ENCODE peak calls at places on chromosome 20, in four cellular contexts. B is GM12878, N is SK-N-SH, Y is ovary. V is an unnamed sample.

GRCh38 chr20:42846784-42847490 is 342.8 kb downstream of the PTPRT start:
- DNase-seq in B (no peak), N (no peak), Y (no peak), V (no peak)

GRCh38 chr20:43433250-43433854 is 24.3 kb upstream of the SRSF6 start:
- DNase-seq in B (no peak), N (no peak), Y (no peak), V (no peak)

GRCh38 chr20:4007383-4008025 is 7.9 kb downstream of the RNF24 start:
- DNase-seq in B (no peak), N (no peak), Y (no peak), V (no peak)

GRCh38 chr20:32050851-32051556 is 1.0 kb upstream of the HCK start:
- DNase-seq in B (no peak), N (no peak), Y (no peak), V (no peak)

GRCh38 chr20:17806739-17807441 is 107.1 kb downstream of the BANF2 start:
- DNase-seq in B (no peak), N (peak), Y (peak), V (no peak)

GRCh38 chr20:35314460-35315198 is 22.4 kb upstream of the FAM83C start:
- DNase-seq in B (no peak), N (no peak), Y (no peak), V (no peak)

GRCh38 chr20:9294081-9294480 is 220.3 kb upstream of the LAMP5 start:
- DNase-seq in B (no peak), N (no peak), Y (no peak), V (peak)

GRCh38 chr20:33019465-33020277 is 11.8 kb upstream of the BPIFB6 start:
- DNase-seq in B (no peak), N (no peak), Y (no peak), V (no peak)

GRCh38 chr20:48769111-48769879 is 58.5 kb downstream of the PREX1 start:
- DNase-seq in B (no peak), N (no peak), Y (no peak), V (no peak)

GRCh38 chr20:14997791-14998190 is 660.4 kb upstream of the FLRT3 start:
- DNase-seq in B (no peak), N (no peak), Y (no peak), V (no peak)

GRCh38 chr20:63060057-63060991 is 53.6 kb upstream of the BHLHE23 start:
- DNase-seq in B (no peak), N (peak), Y (no peak), V (no peak)

GRCh38 chr20:46169245-46170171 is 51.4 kb downstream of the CD40 start:
- DNase-seq in B (no peak), N (peak), Y (no peak), V (no peak)

GRCh38 chr20:51810155-51811039 is 8.1 kb upstream of the SALL4 start:
- DNase-seq in B (no peak), N (no peak), Y (no peak), V (no peak)

GRCh38 chr20:31593221-31594001 is 11.7 kb upstream of the ID1 start:
- DNase-seq in B (no peak), N (no peak), Y (no peak), V (peak)

GRCh38 chr20:63939061-63939935 is 16.9 kb downstream of the UCKL1 start:
- DNase-seq in B (no peak), N (no peak), Y (no peak), V (no peak)

GRCh38 chr20:10910535-10911239 is 236.9 kb upstream of the JAG1 start:
- DNase-seq in B (no peak), N (no peak), Y (no peak), V (no peak)

GRCh38 chr20:63686492-63687321 is 9.7 kb upstream of the TNFRSF6B start:
- DNase-seq in B (no peak), N (no peak), Y (peak), V (no peak)

GRCh38 chr20:39473533-39473932 is 511.4 kb downstream of the DHX35 start:
- DNase-seq in B (no peak), N (no peak), Y (no peak), V (no peak)

GRCh38 chr20:11726021-11726420 is 191.7 kb upstream of the BTBD3 start:
- DNase-seq in B (no peak), N (no peak), Y (no peak), V (no peak)

GRCh38 chr20:11323821-11324220 is 593.9 kb upstream of the BTBD3 start:
- DNase-seq in B (no peak), N (no peak), Y (no peak), V (no peak)

GRCh38 chr20:5205348-5206210 is 78.8 kb downstream of the CDS2 start:
- DNase-seq in B (no peak), N (peak), Y (peak), V (peak)

GRCh38 chr20:51404297-51405060 is 138.0 kb downstream of the NFATC2 start:
- DNase-seq in B (peak), N (no peak), Y (no peak), V (no peak)

GRCh38 chr20:53960586-53961386 is 109.6 kb downstream of the BCAS1 start:
- DNase-seq in B (no peak), N (no peak), Y (no peak), V (no peak)

GRCh38 chr20:43446361-43446879 is 11.3 kb upstream of the SRSF6 start:
- DNase-seq in B (no peak), N (peak), Y (no peak), V (no peak)

GRCh38 chr20:12984069-12984765 is 24.6 kb upstream of the SPTLC3 start:
- DNase-seq in B (no peak), N (no peak), Y (no peak), V (no peak)

GRCh38 chr20:4235512-4236043 is 220.2 kb upstream of the RNF24 start:
- DNase-seq in B (no peak), N (no peak), Y (no peak), V (no peak)

GRCh38 chr20:62922451-62922921 is 3.8 kb downstream of the DIDO1 start:
- DNase-seq in B (no peak), N (no peak), Y (no peak), V (no peak)

GRCh38 chr20:41424546-41424945 is 57.9 kb upstream of the EMILIN3 start:
- DNase-seq in B (no peak), N (no peak), Y (no peak), V (no peak)

GRCh38 chr20:62603021-62603906 is 39.0 kb upstream of the SLCO4A1 start:
- DNase-seq in B (no peak), N (no peak), Y (no peak), V (no peak)

GRCh38 chr20:17642404-17643269 is 39.4 kb downstream of the RRBP1 start:
- DNase-seq in B (no peak), N (no peak), Y (no peak), V (no peak)

GRCh38 chr20:9503530-9504251 is 10.7 kb upstream of the LAMP5 start:
- DNase-seq in B (no peak), N (no peak), Y (no peak), V (peak)

GRCh38 chr20:36854343-36855240 is 21.3 kb upstream of the TLDC2 start:
- DNase-seq in B (no peak), N (no peak), Y (no peak), V (peak)
- TF ChIP-seq EP300 in B (no peak), N (no peak), Y (no peak), V (no peak)

DNA sequence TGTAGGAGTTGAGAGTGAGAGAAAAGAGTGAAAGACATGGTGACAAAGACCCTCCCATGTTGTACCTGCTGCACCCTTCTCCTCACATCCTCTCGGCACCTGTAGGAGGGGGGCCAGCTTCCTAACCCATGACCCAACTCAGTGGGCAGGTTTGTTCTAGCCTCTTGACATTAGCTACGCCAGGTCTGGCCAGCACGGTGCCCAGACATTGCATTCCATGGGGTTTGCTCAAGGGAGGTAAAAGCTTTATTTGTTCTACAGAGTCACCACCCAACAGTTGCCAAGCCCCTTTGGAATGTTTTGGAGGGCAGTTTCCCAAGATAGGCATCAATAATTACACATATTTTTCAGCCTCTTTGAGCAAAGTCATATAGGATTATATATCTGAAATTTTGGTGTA is 22.7 kb upstream of the TGM6 start:
- DNase-seq in B (no peak), N (no peak), Y (no peak), V (no peak)
- TF ChIP-seq EP300 in B (no peak), N (no peak), Y (no peak), V (no peak)

DNA sequence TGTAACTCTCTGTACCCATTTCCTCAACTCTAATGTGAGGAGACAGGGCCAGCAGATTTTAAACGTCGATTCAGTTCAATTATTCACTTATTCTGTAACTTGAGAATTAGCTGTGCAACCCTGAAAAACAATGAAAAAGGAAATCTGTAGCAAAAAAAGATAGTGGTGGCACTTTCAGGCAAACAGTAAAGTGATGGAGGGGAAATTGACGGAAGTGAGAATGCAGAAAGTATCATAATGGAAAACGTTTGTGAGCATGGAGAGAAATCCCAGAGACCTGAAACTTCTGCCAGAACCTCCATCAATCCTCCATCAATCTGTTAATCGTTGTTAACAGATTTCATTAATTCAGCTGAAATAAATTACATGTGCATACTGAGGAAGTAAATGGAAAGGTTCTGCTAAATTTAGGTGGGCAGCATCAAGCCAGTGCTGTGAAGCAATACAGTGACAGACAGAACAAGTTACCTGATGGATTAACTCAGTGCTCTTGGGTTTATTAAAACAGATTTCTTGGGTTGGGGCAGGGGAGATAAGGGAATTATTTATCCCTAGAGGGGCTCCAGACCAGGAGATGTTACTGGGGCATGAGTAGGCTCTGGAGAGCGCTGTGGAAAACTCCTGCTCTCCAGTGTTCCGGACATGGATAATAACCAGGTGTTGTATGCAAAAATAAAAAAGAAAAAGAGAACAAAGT is 17.5 kb downstream of the KIZ start:
- DNase-seq in B (no peak), N (peak), Y (no peak), V (no peak)
- TF ChIP-seq EP300 in B (no peak), N (no peak), Y (no peak), V (no peak)

DNA sequence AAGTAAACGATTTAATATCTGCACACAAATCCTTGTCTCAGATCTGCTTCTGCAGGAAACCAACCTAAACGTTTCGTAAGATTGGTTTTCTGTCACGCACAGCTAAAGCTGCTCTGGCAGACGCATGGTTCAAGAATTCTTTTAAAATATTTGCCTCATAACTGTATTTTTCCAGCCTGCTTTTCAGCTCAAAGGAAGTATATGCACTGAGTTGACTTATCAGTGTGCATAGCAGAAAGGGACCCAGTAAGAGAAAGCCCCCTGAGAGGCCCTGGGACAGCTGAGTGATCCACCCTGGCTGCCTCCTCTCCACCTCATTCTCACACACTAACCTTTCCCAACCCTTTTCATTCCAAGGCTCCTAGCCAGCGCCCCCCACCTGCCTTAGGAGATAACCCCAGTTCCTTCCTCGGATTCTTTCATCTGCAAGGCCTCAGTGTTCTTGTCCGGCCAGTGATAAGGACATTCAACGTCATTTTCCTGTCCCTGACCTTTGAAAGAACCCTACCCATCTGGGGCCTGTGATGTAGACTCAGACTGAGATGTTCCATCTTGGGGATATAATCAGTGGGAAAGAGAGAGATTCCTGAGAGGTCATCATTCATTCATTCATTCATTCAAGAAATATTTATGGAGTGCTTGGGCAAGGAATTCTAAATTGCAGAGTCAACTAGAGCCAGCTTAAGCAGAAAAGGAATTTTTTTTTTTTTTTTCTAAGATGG is 22.4 kb upstream of the SLC9A8 start:
- DNase-seq in B (no peak), N (no peak), Y (peak), V (no peak)
- TF ChIP-seq EP300 in B (no peak), N (no peak), Y (peak), V (peak)

GRCh38 chr20:44475694-44476560 is at the start of gene TTPAL:
- DNase-seq in B (peak), N (peak), Y (peak), V (peak)
- TF ChIP-seq EP300 in B (no peak), N (no peak), Y (no peak), V (no peak)

GRCh38 chr20:37420610-37421009 is 74.7 kb downstream of the SRC start:
- DNase-seq in B (no peak), N (no peak), Y (no peak), V (no peak)

GRCh38 chr20:37421988-37422387 is 76.0 kb downstream of the SRC start:
- DNase-seq in B (no peak), N (no peak), Y (no peak), V (no peak)

GRCh38 chr20:37422791-37423286 is 76.9 kb downstream of the SRC start:
- DNase-seq in B (no peak), N (no peak), Y (no peak), V (no peak)

GRCh38 chr20:37419774-37420542 is 74.0 kb downstream of the SRC start:
- DNase-seq in B (no peak), N (no peak), Y (no peak), V (no peak)

GRCh38 chr20:37421060-37421639 is 75.2 kb downstream of the SRC start:
- DNase-seq in B (no peak), N (no peak), Y (no peak), V (no peak)
- TF ChIP-seq EP300 in B (no peak), N (no peak), Y (no peak), V (no peak)

GRCh38 chr20:59939879-59940128 is 301 bp downstream of the PPP1R3D start:
- DNase-seq in B (no peak), N (peak), Y (no peak), V (no peak)

GRCh38 chr20:59939052-59939878 is 840 bp downstream of the PPP1R3D start:
- DNase-seq in B (no peak), N (no peak), Y (peak), V (no peak)

GRCh38 chr20:59938696-59939051 is 1.4 kb downstream of the PPP1R3D start:
- DNase-seq in B (no peak), N (no peak), Y (no peak), V (no peak)

GRCh38 chr20:59940956-59941294 is 736 bp downstream of the FAM217B start:
- DNase-seq in B (no peak), N (no peak), Y (no peak), V (no peak)

DNA sequence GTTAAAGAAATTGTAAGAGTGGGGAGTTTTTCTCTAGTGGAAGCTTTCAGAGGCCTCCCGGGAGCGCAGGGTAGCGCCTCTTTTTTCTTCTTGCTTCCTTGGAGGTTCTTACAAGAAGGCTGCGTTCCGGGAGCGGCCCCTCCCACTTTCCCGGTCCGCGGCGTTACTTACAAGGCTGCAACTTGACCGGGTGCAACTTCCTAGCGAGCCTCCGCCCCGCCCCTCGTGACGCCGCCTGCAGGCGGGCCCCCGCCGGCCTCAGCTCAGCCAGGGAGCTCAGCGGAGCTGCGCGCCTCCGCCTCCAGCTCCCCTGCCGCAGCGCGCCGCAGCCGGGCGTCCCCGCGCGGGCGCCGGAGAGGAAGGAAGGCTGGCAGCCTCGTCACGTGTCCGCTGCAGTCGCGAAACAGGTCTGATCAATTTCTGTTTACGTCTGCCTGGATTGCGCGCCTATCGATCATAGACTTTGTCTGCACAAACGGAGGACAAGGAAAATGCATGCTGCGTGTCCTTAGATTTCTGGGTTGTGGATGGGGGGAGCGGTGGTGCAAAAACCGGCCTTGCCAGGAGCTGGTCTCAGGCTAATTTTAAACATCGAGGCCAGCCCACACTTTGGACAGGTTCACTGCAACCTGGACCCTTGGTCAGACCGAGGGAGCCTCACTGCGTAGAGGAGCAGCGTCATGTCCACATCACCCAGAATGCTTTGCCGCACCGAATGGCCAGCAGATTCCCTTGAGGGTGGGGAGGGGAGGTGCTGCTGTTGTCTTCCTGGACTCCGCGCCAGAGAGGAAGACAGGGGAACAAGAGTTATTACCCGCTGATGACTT is at the start of the genes FAM217B and PPP1R3D:
- DNase-seq in B (peak), N (peak), Y (peak), V (peak)
- TF ChIP-seq EP300 in B (peak), N (peak), Y (peak), V (no peak)

DNA sequence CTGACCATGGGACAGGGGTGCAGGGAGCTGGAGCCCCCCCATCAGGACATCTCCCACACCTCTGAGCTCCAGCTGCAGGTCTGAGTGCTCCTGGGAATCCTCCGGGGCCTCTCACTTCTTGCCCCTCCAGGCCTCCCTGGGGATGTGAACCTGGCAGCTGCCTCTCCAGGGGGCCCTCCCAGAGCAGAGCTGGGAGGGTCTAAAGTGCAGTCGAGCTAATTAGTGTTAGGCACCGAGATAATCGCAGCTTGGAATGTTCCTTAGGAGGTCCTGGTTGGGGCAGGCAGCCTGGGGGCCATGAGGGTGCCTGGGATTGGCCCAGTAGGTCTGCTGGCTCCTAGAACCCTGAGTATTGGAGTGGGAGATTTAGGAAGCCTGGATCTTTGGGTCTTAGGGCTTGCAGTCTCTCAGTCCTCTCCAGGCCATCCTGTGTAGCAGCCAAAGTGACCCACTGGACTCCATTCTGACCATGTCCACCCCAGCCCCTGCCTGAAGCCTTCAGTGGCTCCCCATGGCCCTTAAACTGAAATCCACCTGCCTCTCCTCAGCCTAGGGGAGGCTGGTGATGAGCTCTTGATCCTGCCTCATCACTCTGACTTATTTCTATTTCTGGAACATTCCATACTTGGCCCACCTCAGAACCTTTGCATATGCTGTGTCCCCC is 26.0 kb downstream of the CEBPB start:
- DNase-seq in B (no peak), N (no peak), Y (no peak), V (no peak)
- TF ChIP-seq EP300 in B (no peak), N (no peak), Y (no peak), V (no peak)

GRCh38 chr20:58389968-58390658 is 1.1 kb downstream of the VAPB start:
- DNase-seq in B (no peak), N (no peak), Y (no peak), V (no peak)

GRCh38 chr20:58388028-58388601 is 914 bp upstream of the VAPB start:
- DNase-seq in B (no peak), N (no peak), Y (no peak), V (no peak)

GRCh38 chr20:58388882-58389323 is at the start of gene VAPB:
- DNase-seq in B (peak), N (peak), Y (peak), V (peak)

GRCh38 chr20:58390659-58391035 is 1.6 kb downstream of the VAPB start:
- DNase-seq in B (no peak), N (no peak), Y (no peak), V (no peak)

GRCh38 chr20:58389324-58389967 is 417 bp downstream of the VAPB start:
- DNase-seq in B (no peak), N (peak), Y (no peak), V (peak)
- TF ChIP-seq EP300 in B (no peak), N (no peak), Y (no peak), V (no peak)

V was measured in A549.